ENCODE peak calls at places on chromosomes 2 and 18, in five cellular contexts. K is stromal cell of bone marrow; E is NCI-H460; X is central memory CD4-positive, alpha-beta T cell; M is Kasumi-1. I is an unnamed sample.

GRCh38 chr18:74819433-74820059 is 221.9 kb downstream of the ZNF407 start:
- DNase-seq in K (no peak), E (no peak), X (no peak), M (peak; percentile 52), I (no peak)

GRCh38 chr2:151976945-151977353 is 121.9 kb downstream of the CACNB4 start:
- DNase-seq in E (no peak), X (no peak), K (no peak), M (no peak), I (no peak)

GRCh38 chr18:59067873-59068272 is 71.8 kb upstream of the SEC11C start:
- DNase-seq in X (no peak), M (peak; percentile 11), K (no peak), E (no peak), I (no peak)

GRCh38 chr18:62438876-62439275 is 83.9 kb upstream of the ZCCHC2 start:
- DNase-seq in M (no peak), X (no peak), E (no peak), K (no peak), I (no peak)

GRCh38 chr18:9835796-9836195 is 50.0 kb upstream of the TXNDC2 start:
- DNase-seq in E (no peak), K (no peak), M (no peak), X (no peak), I (no peak)

GRCh38 chr2:101698419-101699190 is 1.1 kb downstream of the MAP4K4 start:
- DNase-seq in M (peak; percentile 45), K (no peak), E (no peak), X (peak; percentile 31), I (no peak)

GRCh38 chr2:38581193-38582147 is 21.3 kb downstream of the HNRNPLL start:
- DNase-seq in E (peak; percentile 78), K (peak; percentile 62), M (peak; percentile 90), X (peak; percentile 77), I (no peak)

GRCh38 chr18:69308620-69309019 is 92.1 kb upstream of the DOK6 start:
- DNase-seq in K (no peak), X (no peak), M (no peak), E (no peak), I (no peak)

GRCh38 chr18:48645427-48646002 is 106.7 kb downstream of the CTIF start:
- DNase-seq in E (no peak), K (no peak), X (no peak), M (no peak), I (no peak)

GRCh38 chr18:1102848-1103247 is 198.2 kb downstream of the ADCYAP1 start:
- DNase-seq in K (no peak), M (no peak), E (no peak), X (no peak), I (no peak)

GRCh38 chr2:199811360-199811759 is 39.6 kb downstream of the FTCDNL1 start:
- DNase-seq in E (no peak), K (no peak), M (no peak), X (no peak), I (no peak)

GRCh38 chr2:38626326-38627031 is 23.8 kb upstream of the HNRNPLL start:
- DNase-seq in E (no peak), M (no peak), K (no peak), X (peak; percentile 62), I (no peak)

GRCh38 chr18:50944245-50944917 is 23.5 kb upstream of the ELAC1 start:
- DNase-seq in E (no peak), X (no peak), K (no peak), M (peak; percentile 76), I (no peak)

GRCh38 chr2:45184606-45185005 is 175.4 kb upstream of the SIX2 start:
- DNase-seq in X (no peak), K (no peak), E (no peak), M (no peak), I (peak; percentile 60)

GRCh38 chr2:83782122-83782521 is 677.0 kb downstream of the SUCLG1 start:
- DNase-seq in M (no peak), E (peak; percentile 1), X (no peak), K (no peak), I (no peak)

GRCh38 chr2:234534515-234534914 is 37.6 kb upstream of the ARL4C start:
- DNase-seq in M (no peak), X (no peak), E (no peak), K (no peak), I (no peak)

GRCh38 chr2:230942371-230942770 is 17.3 kb upstream of the GPR55 start:
- DNase-seq in K (no peak), X (no peak), E (no peak), M (no peak), I (no peak)

GRCh38 chr2:61647044-61647443 is 108.9 kb upstream of the XPO1 start:
- DNase-seq in E (no peak), M (no peak), K (no peak), X (no peak), I (no peak)

GRCh38 chr2:19801367-19802087 is 100.3 kb downstream of the TTC32 start:
- DNase-seq in K (peak; percentile 92), X (no peak), E (peak; percentile 43), M (no peak), I (peak; percentile 88)

GRCh38 chr2:149767516-149767974 is 180.0 kb upstream of the MMADHC start:
- DNase-seq in X (no peak), M (no peak), E (no peak), K (peak; percentile 49), I (no peak)

GRCh38 chr2:71655498-71655897 is 202.1 kb downstream of the DYSF start:
- DNase-seq in X (no peak), M (no peak), K (no peak), E (no peak), I (no peak)

GRCh38 chr2:231191896-231192872 is 6.2 kb upstream of the ARMC9 start:
- DNase-seq in E (peak; percentile 27), K (peak; percentile 88), M (peak; percentile 16), X (no peak), I (peak; percentile 39)

GRCh38 chr2:237662671-237663093 is 35.3 kb downstream of the LRRFIP1 start:
- DNase-seq in M (peak; percentile 2), E (peak; percentile 37), K (peak; percentile 91), X (peak; percentile 21), I (peak; percentile 39)

GRCh38 chr2:68253211-68254068 is 1.1 kb upstream of the PPP3R1 start:
- DNase-seq in K (no peak), E (no peak), M (peak; percentile 52), X (peak; percentile 38), I (no peak)

GRCh38 chr2:85472265-85472664 is 53.8 kb downstream of the SH2D6 start:
- DNase-seq in M (no peak), X (no peak), K (no peak), E (no peak), I (no peak)

GRCh38 chr2:179974743-179975142 is 32.4 kb downstream of the CWC22 start:
- DNase-seq in E (no peak), K (no peak), X (no peak), M (no peak), I (no peak)

GRCh38 chr2:158967114-158967730 is 1.2 kb upstream of the TANC1 start:
- DNase-seq in E (no peak), M (no peak), X (no peak), K (no peak), I (no peak)

GRCh38 chr2:189096769-189097447 is 82.7 kb downstream of the COL5A2 start:
- DNase-seq in K (peak; percentile 26), E (peak; percentile 49), M (no peak), X (no peak), I (peak; percentile 89)

GRCh38 chr2:226953206-226953605 is 117.4 kb downstream of the RHBDD1 start:
- DNase-seq in K (peak; percentile 61), M (no peak), E (no peak), X (no peak), I (no peak)

GRCh38 chr18:21897811-21898210 is 157.2 kb downstream of the MIB1 start:
- DNase-seq in K (peak; percentile 25), X (no peak), M (peak; percentile 61), E (peak; percentile 40), I (peak; percentile 4)

GRCh38 chr2:149421791-149422190 is 91.4 kb downstream of the LYPD6 start:
- DNase-seq in M (no peak), K (no peak), X (no peak), E (no peak), I (no peak)

GRCh38 chr18:49075697-49076096 is 124.9 kb upstream of the SMAD7 start:
- DNase-seq in K (no peak), M (no peak), X (no peak), E (no peak), I (no peak)

GRCh38 chr2:171531836-171532450 is 9.7 kb downstream of the CYBRD1 start:
- DNase-seq in X (no peak), M (no peak), K (no peak), E (no peak), I (no peak)

GRCh38 chr2:7044253-7045250 is 127.3 kb downstream of the RNF144A start:
- DNase-seq in X (peak; percentile 43), E (peak; percentile 61), M (peak; percentile 48), K (peak; percentile 27), I (peak; percentile 26)

I was measured in HS-5.